ENCODE peak calls at places on chromosomes 6 and 20, in eight cellular contexts. Q, P, D, V, C, E, K and L are unnamed samples.
A peak's percentile ranks its signal among the peaks of the same experiment; 100 is the strongest.

GRCh38 chr20:51318058-51318960 is 224.2 kb downstream of the NFATC2 start:
- DNase-seq in K (peak; percentile 19), E (no peak), D (peak; percentile 46), C (peak; percentile 83), Q (peak; percentile 62), V (peak; percentile 32), P (peak; percentile 60), L (peak; percentile 92)

GRCh38 chr20:62736026-62736406 is 27.4 kb downstream of the NTSR1 start:
- DNase-seq in D (no peak), E (no peak), P (no peak), Q (no peak), C (no peak), V (no peak), K (no peak), L (no peak)

GRCh38 chr6:111011360-111012142 is 29.7 kb downstream of the RPF2 start:
- DNase-seq in E (peak; percentile 70), K (peak; percentile 56), C (peak; percentile 29), P (no peak), V (peak; percentile 27), Q (peak; percentile 62), D (no peak), L (no peak)

GRCh38 chr6:133169901-133170300 is 71.3 kb upstream of the EYA4 start:
- DNase-seq in V (no peak), C (no peak), E (no peak), P (no peak), K (no peak), D (no peak), Q (no peak), L (no peak)

GRCh38 chr20:11252447-11252846 is 578.6 kb upstream of the JAG1 start:
- DNase-seq in E (no peak), V (no peak), P (no peak), D (no peak), C (no peak), Q (no peak), K (no peak), L (no peak)

GRCh38 chr6:54262499-54262898 is 45.7 kb upstream of the TINAG start:
- DNase-seq in E (no peak), P (no peak), V (no peak), D (no peak), C (no peak), Q (no peak), K (no peak), L (no peak)

GRCh38 chr6:143821359-143821758 is 21.8 kb upstream of the LTV1 start:
- DNase-seq in K (no peak), V (no peak), Q (no peak), C (no peak), P (no peak), D (no peak), E (no peak), L (no peak)

GRCh38 chr6:84618046-84618752 is 146.2 kb downstream of the TBX18 start:
- DNase-seq in C (no peak), P (no peak), K (no peak), E (peak; percentile 91), V (no peak), Q (peak; percentile 95), D (no peak), L (no peak)

GRCh38 chr20:35125753-35126152 is 21.4 kb downstream of the EDEM2 start:
- DNase-seq in K (no peak), V (no peak), P (no peak), Q (no peak), D (no peak), E (no peak), C (no peak), L (no peak)

GRCh38 chr20:21633829-21634228 is 71.6 kb upstream of the PAX1 start:
- DNase-seq in V (no peak), P (no peak), Q (no peak), K (no peak), C (no peak), E (no peak), D (no peak), L (no peak)

GRCh38 chr20:389220-389619 is 8.7 kb downstream of the TRIB3 start:
- DNase-seq in D (no peak), C (no peak), Q (no peak), K (no peak), E (no peak), P (no peak), V (no peak), L (no peak)

GRCh38 chr6:6315660-6316059 is 4.8 kb downstream of the F13A1 start:
- DNase-seq in Q (peak; percentile 55), C (peak; percentile 52), V (peak; percentile 6), E (peak; percentile 45), P (peak; percentile 11), D (no peak), K (peak; percentile 49), L (peak; percentile 58)

GRCh38 chr6:148857817-148858390 is 111.1 kb downstream of the UST start:
- DNase-seq in K (peak; percentile 50), E (peak; percentile 86), V (no peak), P (no peak), Q (peak; percentile 70), C (no peak), D (no peak), L (no peak)

GRCh38 chr20:34522969-34523871 is 7.0 kb downstream of the DYNLRB1 start:
- DNase-seq in Q (peak; percentile 76), D (peak; percentile 42), K (peak; percentile 79), E (peak; percentile 74), C (peak; percentile 66), V (peak; percentile 57), P (peak; percentile 58), L (no peak)

GRCh38 chr6:68679399-68679798 is 44.3 kb downstream of the ADGRB3 start:
- DNase-seq in V (no peak), E (peak; percentile 1), Q (peak; percentile 27), P (no peak), C (no peak), K (no peak), D (no peak), L (no peak)

GRCh38 chr6:1405221-1405620 is 15.8 kb downstream of the FOXF2 start:
- DNase-seq in D (no peak), C (no peak), K (no peak), E (no peak), V (no peak), Q (no peak), P (no peak), L (no peak)

GRCh38 chr6:43803783-43804549 is 34.0 kb downstream of the VEGFA start:
- DNase-seq in Q (peak; percentile 31), D (peak; percentile 64), V (no peak), K (peak; percentile 92), E (peak; percentile 50), C (no peak), P (no peak), L (no peak)

GRCh38 chr20:58099291-58099915 is 129.1 kb downstream of the ANKRD60 start:
- DNase-seq in D (no peak), K (no peak), V (no peak), Q (no peak), E (no peak), P (no peak), C (no peak), L (peak; percentile 26)

GRCh38 chr6:138499303-138499991 is at the start of gene NHSL1:
- DNase-seq in P (no peak), V (no peak), D (no peak), Q (no peak), C (no peak), E (peak; percentile 30), K (peak; percentile 93), L (no peak)

GRCh38 chr20:34622821-34623451 is 54.0 kb downstream of the PIGU start:
- DNase-seq in V (no peak), K (no peak), Q (peak; percentile 18), P (no peak), D (no peak), E (no peak), C (no peak), L (no peak)

GRCh38 chr6:149499066-149499465 is 14.3 kb upstream of the ZC3H12D start:
- DNase-seq in V (no peak), D (no peak), C (no peak), E (peak; percentile 91), P (no peak), Q (peak; percentile 93), K (peak; percentile 26), L (no peak)

GRCh38 chr6:141451508-141452353 is 681.0 kb upstream of the GJE1 start:
- DNase-seq in E (peak; percentile 80), C (no peak), Q (peak; percentile 85), D (no peak), V (peak; percentile 2), P (no peak), K (peak; percentile 80), L (no peak)

GRCh38 chr20:20712004-20712473 is 405 bp downstream of the RALGAPA2 start:
- DNase-seq in Q (no peak), E (peak; percentile 10), K (peak; percentile 34), P (no peak), V (no peak), C (peak; percentile 35), D (no peak), L (no peak)

GRCh38 chr20:61328906-61329558 is 77.0 kb downstream of the CDH4 start:
- DNase-seq in C (no peak), P (no peak), E (no peak), D (no peak), K (peak; percentile 25), Q (no peak), V (no peak), L (no peak)

GRCh38 chr20:324177-325042 is 942 bp upstream of the SOX12 start:
- DNase-seq in V (peak; percentile 93), Q (peak; percentile 79), C (peak; percentile 93), D (peak; percentile 94), E (peak; percentile 98), P (peak; percentile 93), K (peak; percentile 88), L (peak; percentile 93)

GRCh38 chr20:61544910-61545889 is 293.1 kb downstream of the CDH4 start:
- DNase-seq in V (no peak), K (no peak), E (no peak), P (no peak), D (no peak), Q (no peak), C (no peak), L (no peak)

GRCh38 chr20:45470939-45471338 is 1.4 kb downstream of the WFDC2 start:
- DNase-seq in K (peak; percentile 28), E (peak; percentile 44), Q (no peak), C (no peak), P (no peak), D (no peak), V (no peak), L (no peak)

GRCh38 chr6:111087106-111087835 is at the start of gene SLC16A10:
- DNase-seq in V (peak; percentile 35), Q (peak; percentile 8), E (peak; percentile 52), C (peak; percentile 56), D (peak; percentile 62), P (peak; percentile 74), K (peak; percentile 68), L (peak; percentile 85)

GRCh38 chr6:168027521-168027920 is 30.1 kb downstream of the KIF25 start:
- DNase-seq in C (no peak), P (no peak), D (no peak), K (no peak), Q (no peak), E (no peak), V (no peak), L (peak; percentile 18)

GRCh38 chr6:89492025-89492640 is 59.2 kb downstream of the ANKRD6 start:
- DNase-seq in D (no peak), P (no peak), K (no peak), C (no peak), Q (no peak), E (no peak), V (no peak), L (no peak)

GRCh38 chr20:3042621-3043020 is 801 bp upstream of the GNRH2 start:
- DNase-seq in D (no peak), Q (no peak), P (no peak), E (no peak), K (no peak), C (no peak), V (no peak), L (no peak)

GRCh38 chr6:21836292-21836691 is 242.7 kb downstream of the SOX4 start:
- DNase-seq in K (no peak), E (no peak), P (no peak), V (no peak), C (no peak), D (no peak), Q (no peak), L (no peak)

GRCh38 chr6:49072885-49073620 is 390.0 kb downstream of the MMUT start:
- DNase-seq in D (no peak), V (no peak), Q (no peak), P (no peak), K (no peak), E (no peak), C (no peak), L (no peak)